ENCODE peak calls at places on chromosome 3, in nine cellular contexts. O is stomach, K is transverse colon, W is HCT116, S is endothelial cell of umbilical vein, R is spleen, Y is HL-60, B is GM12878, Z is prostate gland. Q is an unnamed sample.

GRCh38 chr3:89335693-89336092 is 228.3 kb downstream of the EPHA3 start:
- DNase-seq in W (no peak), B (no peak), R (no peak), S (no peak), O (no peak), Z (no peak), K (no peak), Y (no peak), Q (no peak)

GRCh38 chr3:43872901-43873300 is 182.2 kb downstream of the ABHD5 start:
- DNase-seq in B (no peak), O (no peak), Y (no peak), S (no peak), R (no peak), W (no peak), K (no peak), Z (no peak), Q (no peak)

GRCh38 chr3:79161941-79162340 is 605.9 kb downstream of the ROBO1 start:
- DNase-seq in W (no peak), Y (no peak), B (no peak), O (no peak), S (no peak), Z (no peak), K (no peak), R (no peak), Q (no peak)

GRCh38 chr3:153734777-153735551 is 386.2 kb upstream of the ARHGEF26 start:
- DNase-seq in S (no peak), Z (no peak), R (no peak), Y (no peak), B (no peak), W (no peak), K (no peak), O (no peak), Q (no peak)

GRCh38 chr3:196163687-196164493 is 47.3 kb downstream of the ZDHHC19 start:
- DNase-seq in R (peak), Y (peak), Z (no peak), S (no peak), K (peak), O (no peak), W (no peak), B (no peak), Q (no peak)

GRCh38 chr3:195094211-195094921 is 176.6 kb downstream of the XXYLT1 start:
- DNase-seq in W (no peak), R (peak), B (peak), Z (no peak), S (no peak), K (peak), Y (no peak), O (no peak), Q (peak)

GRCh38 chr3:111151438-111151837 is 79.8 kb downstream of the NECTIN3 start:
- DNase-seq in O (no peak), Z (no peak), R (no peak), S (no peak), Y (no peak), W (peak), B (no peak), K (no peak), Q (no peak)

GRCh38 chr3:14141602-14142315 is 16.9 kb downstream of the TMEM43 start:
- DNase-seq in W (no peak), R (no peak), K (no peak), O (no peak), Z (no peak), S (peak), B (no peak), Y (no peak), Q (no peak)

GRCh38 chr3:16509721-16510619 is 3.5 kb downstream of the RFTN1 start:
- DNase-seq in R (no peak), B (no peak), Y (no peak), O (no peak), W (no peak), K (no peak), S (no peak), Z (no peak), Q (no peak)

GRCh38 chr3:101861978-101862421 is 12.7 kb downstream of the NFKBIZ start:
- DNase-seq in B (no peak), R (no peak), Y (no peak), W (no peak), K (no peak), Z (no peak), O (no peak), S (no peak), Q (no peak)

GRCh38 chr3:50587806-50588758 is 18.8 kb downstream of the HEMK1 start:
- DNase-seq in R (no peak), K (no peak), Y (no peak), Z (no peak), O (no peak), W (no peak), B (peak), S (no peak), Q (no peak)

GRCh38 chr3:71961378-71961777 is 176.4 kb upstream of the PROK2 start:
- DNase-seq in Y (no peak), R (no peak), O (no peak), Z (no peak), B (no peak), S (no peak), K (no peak), W (no peak), Q (no peak)

GRCh38 chr3:71958533-71958932 is 173.6 kb upstream of the PROK2 start:
- DNase-seq in K (no peak), B (no peak), S (no peak), Z (no peak), O (no peak), W (no peak), Y (no peak), R (no peak), Q (no peak)

GRCh38 chr3:71951842-71952241 is 166.9 kb upstream of the PROK2 start:
- DNase-seq in S (no peak), K (no peak), W (no peak), B (no peak), Z (no peak), R (no peak), Y (no peak), O (no peak), Q (no peak)

GRCh38 chr3:71956716-71957115 is 171.8 kb upstream of the PROK2 start:
- DNase-seq in K (no peak), Z (no peak), S (no peak), B (no peak), Y (no peak), W (no peak), O (no peak), R (no peak), Q (no peak)

GRCh38 chr3:71955549-71956373 is 170.8 kb upstream of the PROK2 start:
- DNase-seq in R (no peak), Z (peak), K (peak), S (peak), W (peak), B (peak), Y (no peak), O (peak), Q (peak)
- TF ChIP-seq CTCF in R (peak), Z (peak), K (peak), S (peak), W (peak), B (peak), Y (peak), O (peak), Q (peak)

GRCh38 chr3:39407773-39408492 is 1.4 kb downstream of the RPSA start:
- DNase-seq in B (no peak), S (no peak), K (no peak), Y (peak), R (no peak), O (no peak), W (no peak), Z (no peak), Q (no peak)

GRCh38 chr3:39409514-39410136 is 3.1 kb downstream of the RPSA start:
- DNase-seq in Y (peak), S (no peak), K (no peak), O (no peak), B (no peak), R (no peak), Z (no peak), W (no peak), Q (no peak)

GRCh38 chr3:39412668-39413260 is 6.2 kb downstream of the RPSA start:
- DNase-seq in Y (peak), Z (no peak), S (no peak), K (no peak), W (no peak), R (no peak), O (no peak), B (no peak), Q (no peak)

GRCh38 chr3:39408493-39409372 is 2.2 kb downstream of the RPSA start:
- DNase-seq in K (no peak), B (no peak), Y (peak), W (no peak), S (no peak), Z (no peak), O (no peak), R (no peak), Q (no peak)

DNA sequence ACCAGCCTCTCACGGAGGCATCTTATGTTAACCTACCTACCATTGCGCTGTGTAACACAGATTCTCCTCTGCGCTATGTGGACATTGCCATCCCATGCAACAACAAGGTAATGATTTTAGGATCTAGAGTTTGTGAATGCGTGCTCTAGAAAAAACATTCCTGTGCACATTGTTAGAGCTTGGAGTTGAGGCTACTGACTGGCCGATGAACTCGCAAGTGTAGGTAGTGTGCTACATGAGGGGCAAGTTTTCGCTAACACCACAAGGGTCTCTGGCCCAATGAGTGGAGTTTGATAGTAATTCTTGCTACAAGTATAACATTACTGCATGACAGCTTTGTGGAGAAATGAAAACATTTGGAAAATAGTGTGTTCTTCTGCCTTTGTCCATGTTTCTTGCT is 4.4 kb downstream of the RPSA start:
- DNase-seq in O (no peak), B (no peak), Z (no peak), W (no peak), R (no peak), S (no peak), K (no peak), Y (peak), Q (no peak)
- TF ChIP-seq POLR2AphosphoS5 in O (no peak), B (peak), Z (no peak), W (no peak), R (no peak), S (no peak), K (no peak), Y (no peak), Q (no peak)

GRCh38 chr3:12841970-12842328 is 584 bp upstream of the RPL32 start:
- DNase-seq in B (no peak), K (no peak), S (no peak), O (no peak), R (no peak), W (no peak), Z (no peak), Y (no peak), Q (no peak)
- H3K4me3 ChIP-seq in B (peak), K (no peak), S (peak), O (peak), R (peak), W (peak), Z (no peak), Y (peak), Q (peak)

GRCh38 chr3:140207541-140207940 is 272.6 kb downstream of the CLSTN2 start:
- DNase-seq in Y (no peak), R (no peak), W (no peak), Z (no peak), S (no peak), O (no peak), B (no peak), K (no peak), Q (no peak)

GRCh38 chr3:140203510-140203909 is 268.5 kb downstream of the CLSTN2 start:
- DNase-seq in W (no peak), S (no peak), B (no peak), O (no peak), R (no peak), Y (no peak), Z (no peak), K (no peak), Q (no peak)

GRCh38 chr3:140204271-140204984 is 269.4 kb downstream of the CLSTN2 start:
- DNase-seq in R (no peak), W (no peak), B (no peak), K (no peak), Y (no peak), S (no peak), Z (no peak), O (no peak), Q (no peak)

GRCh38 chr3:140205598-140205997 is 270.6 kb downstream of the CLSTN2 start:
- DNase-seq in S (no peak), B (no peak), W (no peak), K (no peak), Z (no peak), O (no peak), Y (no peak), R (no peak), Q (no peak)

GRCh38 chr3:140206196-140207040 is 271.4 kb downstream of the CLSTN2 start:
- DNase-seq in Y (no peak), Z (no peak), W (no peak), S (no peak), O (no peak), B (no peak), R (no peak), K (no peak), Q (no peak)
- TF ChIP-seq CTCF in Y (no peak), Z (no peak), W (no peak), S (no peak), O (no peak), B (no peak), R (no peak), K (no peak), Q (no peak)

GRCh38 chr3:32818431-32819085 is 761 bp downstream of the TRIM71 start:
- DNase-seq in W (no peak), Y (no peak), S (no peak), B (no peak), R (no peak), O (no peak), K (no peak), Z (no peak), Q (no peak)
- TF ChIP-seq POLR2AphosphoS5 in W (no peak), Y (no peak), S (no peak), B (no peak), R (no peak), O (no peak), K (no peak), Z (no peak), Q (no peak)